ENCODE peak calls at places on chromosomes 16 and 17, in five cellular contexts. R is A549, I is HepG2, J is endothelial cell of umbilical vein, F is K562. U is an unnamed sample.

GRCh38 chr17:17077861-17078732 is 35.8 kb downstream of the MPRIP start:
- DNase-seq in R (no peak), I (peak), J (no peak), F (no peak), U (no peak)

GRCh38 chr16:55056585-55057520 is 126.2 kb downstream of the IRX5 start:
- DNase-seq in R (peak), I (no peak), J (no peak), F (no peak), U (no peak)

GRCh38 chr16:31695667-31696066 is 168.0 kb downstream of the AHSP start:
- DNase-seq in R (no peak), I (no peak), J (no peak), F (no peak), U (peak)

GRCh38 chr17:801660-802059 is 19.5 kb downstream of the MRM3 start:
- DNase-seq in R (no peak), I (peak), J (no peak), F (no peak), U (no peak)

GRCh38 chr16:17578921-17579876 is 108.4 kb upstream of the XYLT1 start:
- DNase-seq in R (peak), I (peak), J (peak), F (peak), U (peak)

GRCh38 chr16:68091604-68092261 is 6.6 kb downstream of the NFATC3 start:
- DNase-seq in R (no peak), I (peak), J (peak), F (no peak), U (peak)

GRCh38 chr17:38592487-38592886 is 13.3 kb downstream of the SRCIN1 start:
- DNase-seq in R (no peak), I (no peak), J (no peak), F (no peak), U (no peak)

GRCh38 chr17:29066053-29066452 is 23.1 kb downstream of the PIPOX start:
- DNase-seq in R (no peak), I (no peak), J (no peak), F (no peak), U (no peak)

GRCh38 chr17:48510381-48510760 is 20.4 kb downstream of the HOXB1 start:
- DNase-seq in R (no peak), I (no peak), J (no peak), F (no peak), U (peak)

GRCh38 chr17:42124256-42124655 is 1.7 kb downstream of the HSPB9 start:
- DNase-seq in R (no peak), I (no peak), J (no peak), F (no peak), U (no peak)

GRCh38 chr17:48593126-48593829 is at the start of gene HOXB5:
- DNase-seq in R (no peak), I (no peak), J (no peak), F (no peak), U (no peak)

GRCh38 chr17:57983446-57983845 is 4.6 kb downstream of the VEZF1 start:
- DNase-seq in R (no peak), I (no peak), J (no peak), F (no peak), U (no peak)

GRCh38 chr17:31313982-31314787 is at the start of gene EVI2B:
- DNase-seq in R (no peak), I (no peak), J (peak), F (peak), U (peak)

GRCh38 chr17:41278176-41278955 is 2.9 kb downstream of the KRTAP9-7 start:
- DNase-seq in R (no peak), I (peak), J (no peak), F (peak), U (no peak)

GRCh38 chr16:46638947-46639925 is 18.1 kb upstream of the SHCBP1 start:
- DNase-seq in R (no peak), I (no peak), J (no peak), F (no peak), U (no peak)

GRCh38 chr16:324451-325334 is 27.8 kb downstream of the AXIN1 start:
- DNase-seq in R (no peak), I (no peak), J (no peak), F (peak), U (peak)

GRCh38 chr17:231191-231965 is 49.9 kb upstream of the DOC2B start:
- DNase-seq in R (no peak), I (no peak), J (no peak), F (no peak), U (no peak)

GRCh38 chr17:57982452-57983170 is 5.4 kb downstream of the VEZF1 start:
- DNase-seq in R (no peak), I (no peak), J (no peak), F (no peak), U (no peak)

GRCh38 chr17:81867123-81867951 is 3.8 kb downstream of the ARHGDIA start:
- DNase-seq in R (no peak), I (peak), J (no peak), F (no peak), U (peak)

GRCh38 chr16:87121816-87122215 is 195.4 kb downstream of the C16orf95 start:
- DNase-seq in R (no peak), I (no peak), J (no peak), F (no peak), U (no peak)

GRCh38 chr17:29162909-29163341 is 17.3 kb downstream of the MYO18A start:
- DNase-seq in R (no peak), I (no peak), J (no peak), F (peak), U (peak)

GRCh38 chr16:85617948-85618347 is 4.8 kb downstream of the GSE1 start:
- DNase-seq in R (no peak), I (no peak), J (no peak), F (no peak), U (no peak)

GRCh38 chr17:77927777-77928518 is 30.6 kb upstream of the TNRC6C start:
- DNase-seq in R (no peak), I (no peak), J (no peak), F (no peak), U (no peak)

GRCh38 chr17:35387496-35387895 is 14.1 kb upstream of the SLFN11 start:
- DNase-seq in R (no peak), I (no peak), J (no peak), F (no peak), U (no peak)
- TF ChIP-seq MYC in R (no peak), I (no peak), J (no peak), F (no peak), U (no peak)

DNA sequence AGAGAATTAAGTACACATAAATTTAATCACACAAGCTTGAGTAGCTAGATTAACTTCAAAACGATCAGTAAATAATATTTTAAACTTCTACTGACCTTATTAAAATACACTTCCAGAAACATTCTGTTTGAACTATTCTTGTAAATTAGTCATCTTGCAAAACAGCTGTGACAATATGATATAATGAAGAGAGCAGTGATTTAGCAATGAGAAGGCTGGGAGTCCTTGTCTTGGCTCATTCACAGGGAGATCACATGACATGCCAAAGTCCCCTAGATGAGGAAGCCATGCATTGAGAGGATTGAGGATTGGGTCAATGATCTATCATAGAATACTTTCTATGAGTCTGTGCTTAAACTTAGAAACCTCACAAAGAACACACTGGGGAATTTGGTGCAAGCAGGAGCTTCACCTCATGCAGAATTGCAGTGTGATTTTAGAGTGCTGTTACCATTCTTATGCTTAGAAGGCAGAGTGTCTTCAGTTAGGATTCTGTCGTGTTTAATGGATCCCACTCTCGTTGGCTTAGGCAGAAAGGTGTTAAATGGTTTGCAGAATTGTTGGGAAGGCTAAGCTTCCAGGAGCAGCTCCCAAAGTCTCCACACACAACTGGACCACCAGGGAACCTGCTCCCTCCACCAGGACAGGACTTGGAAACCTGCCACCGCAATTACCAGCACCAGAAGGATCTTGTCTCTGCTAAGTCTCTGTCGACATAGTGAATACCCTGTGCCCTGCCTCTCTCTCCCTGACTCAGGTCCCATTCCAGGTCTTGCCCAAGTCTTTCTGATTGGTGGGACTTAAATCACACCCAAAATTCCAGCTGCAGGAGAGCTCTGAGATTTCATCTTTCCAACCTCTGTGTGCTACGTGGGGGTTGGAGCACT is 87.1 kb downstream of the USP22 start:
- DNase-seq in R (no peak), I (peak), J (peak), F (no peak), U (no peak)
- TF ChIP-seq MAX in R (no peak), I (no peak), J (no peak), F (no peak), U (no peak)

DNA sequence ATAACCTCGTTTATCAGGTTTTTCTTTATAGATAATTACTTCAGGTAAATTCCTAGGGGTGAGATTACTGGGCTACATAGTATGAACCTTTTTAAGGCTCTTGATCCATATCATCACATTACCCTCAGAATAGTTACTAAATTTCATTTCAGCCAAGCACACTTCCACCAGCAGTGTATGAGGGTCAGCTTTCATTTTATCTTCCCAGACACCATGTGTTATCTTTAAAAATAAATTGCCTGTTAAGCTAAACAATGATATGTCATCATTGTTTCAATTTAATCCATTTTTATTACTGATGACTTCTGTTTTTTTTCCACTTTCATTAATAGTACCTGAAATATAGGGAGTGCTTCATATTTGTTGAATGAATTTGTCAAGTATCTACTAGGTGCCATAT is 33.4 kb downstream of the PRKCA start:
- DNase-seq in R (no peak), I (no peak), J (no peak), F (no peak), U (no peak)
- H3K4me3 ChIP-seq in R (no peak), I (no peak), J (no peak), F (no peak), U (no peak)

GRCh38 chr17:59762022-59762825 is 54.8 kb downstream of the VMP1 start:
- DNase-seq in R (no peak), I (no peak), J (peak), F (no peak), U (peak)
- TF ChIP-seq MYC in R (no peak), I (no peak), J (no peak), F (no peak), U (no peak)

GRCh38 chr17:47320879-47321502 is 2.8 kb upstream of the EFCAB13 start:
- DNase-seq in R (no peak), I (no peak), J (no peak), F (no peak), U (no peak)

GRCh38 chr17:47318197-47318918 is 5.4 kb upstream of the EFCAB13 start:
- DNase-seq in R (no peak), I (peak), J (no peak), F (no peak), U (no peak)

GRCh38 chr17:47317119-47317518 is 6.6 kb upstream of the EFCAB13 start:
- DNase-seq in R (no peak), I (no peak), J (no peak), F (no peak), U (no peak)

GRCh38 chr17:47315451-47316266 is 8.1 kb upstream of the EFCAB13 start:
- DNase-seq in R (peak), I (peak), J (peak), F (peak), U (peak)

DNA sequence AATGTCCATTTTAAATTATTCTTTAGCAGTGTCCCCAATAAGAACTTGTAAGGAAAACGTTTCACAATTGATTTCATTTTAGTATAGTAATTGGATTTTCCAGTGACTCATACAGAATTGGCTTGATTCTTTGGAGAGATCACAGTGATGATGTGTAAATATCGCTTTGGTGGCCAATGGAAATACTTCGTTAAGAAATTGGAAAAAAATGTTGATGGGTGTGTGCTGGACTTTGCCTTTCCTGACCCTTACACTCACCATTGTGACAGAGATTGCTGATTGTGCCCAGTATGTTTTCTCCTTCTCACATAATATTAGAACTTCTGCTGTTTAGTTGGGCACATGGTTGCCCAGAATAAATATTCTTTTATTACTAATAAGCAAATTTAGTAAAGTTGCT is 7.4 kb upstream of the EFCAB13 start:
- DNase-seq in R (no peak), I (peak), J (peak), F (no peak), U (no peak)
- TF ChIP-seq MAX in R (no peak), I (no peak), J (no peak), F (no peak), U (no peak)

DNA sequence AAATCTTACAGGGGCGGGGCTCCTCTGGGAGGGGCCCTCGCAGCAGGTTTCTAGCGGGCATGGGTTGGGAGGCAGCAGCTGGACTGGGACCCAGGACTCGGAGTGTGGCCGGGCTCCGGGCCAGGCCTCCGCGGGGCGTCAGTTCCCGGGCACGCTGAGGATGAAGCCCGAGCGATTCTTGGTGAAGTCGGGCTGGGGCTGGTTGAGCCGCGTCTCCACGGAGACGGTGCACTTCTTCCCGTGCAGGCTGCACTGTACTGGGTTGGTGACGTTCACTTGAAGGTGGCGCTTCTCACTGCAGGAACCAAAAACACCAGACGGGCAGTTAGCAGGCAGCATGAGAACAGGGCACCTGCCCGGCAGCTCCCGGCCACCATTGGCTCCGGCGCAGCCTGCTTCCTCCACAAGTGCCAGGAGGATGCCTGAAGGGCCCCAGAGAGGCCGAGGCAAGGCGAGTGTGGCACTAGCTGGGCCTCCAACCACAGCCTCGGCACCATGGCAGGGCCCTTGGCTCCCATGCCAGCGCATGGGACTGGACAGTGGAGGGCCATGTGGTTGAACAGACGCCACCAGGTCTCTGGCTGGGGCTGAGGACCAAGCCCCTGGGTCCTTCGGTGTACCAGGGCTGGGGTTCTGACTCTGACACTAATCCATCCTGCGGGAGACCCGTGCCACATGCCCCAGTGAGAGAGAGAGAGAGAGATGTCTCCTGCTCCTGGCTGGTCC is 8.0 kb downstream of the CDK5R1 start:
- DNase-seq in R (no peak), I (no peak), J (no peak), F (no peak), U (no peak)
- H3K4me3 ChIP-seq in R (no peak), I (no peak), J (no peak), F (no peak), U (no peak)